ENCODE peak calls at places on chromosomes 6 and 20, in four cellular contexts. One of them, this sample, is unnamed.

GRCh38 chr6:47235964-47236760 is 73.5 kb downstream of the TNFRSF21 start:
- DNase-seq in GM06990: no peak
- DNase-seq in WTC11: no peak
- DNase-seq in neural crest cell: no peak
- DNase-seq in this sample: peak

GRCh38 chr20:2742934-2743559 is 50.5 kb downstream of the EBF4 start:
- DNase-seq in GM06990: no peak
- DNase-seq in WTC11: peak
- DNase-seq in neural crest cell: peak
- DNase-seq in this sample: peak

GRCh38 chr20:18057106-18057993 is at the start of gene OVOL2:
- DNase-seq in GM06990: no peak
- DNase-seq in WTC11: peak
- DNase-seq in neural crest cell: no peak
- DNase-seq in this sample: peak

GRCh38 chr6:56992703-56993102 is 37.8 kb downstream of the BEND6 start:
- DNase-seq in GM06990: no peak
- DNase-seq in WTC11: no peak
- DNase-seq in neural crest cell: no peak
- DNase-seq in this sample: no peak

GRCh38 chr6:39929733-39930461 is 4.4 kb downstream of the MOCS1 start:
- DNase-seq in GM06990: no peak
- DNase-seq in WTC11: no peak
- DNase-seq in neural crest cell: no peak
- DNase-seq in this sample: no peak

GRCh38 chr6:107862383-107862782 is 38.3 kb upstream of the SCML4 start:
- DNase-seq in GM06990: no peak
- DNase-seq in WTC11: no peak
- DNase-seq in neural crest cell: no peak
- DNase-seq in this sample: peak

GRCh38 chr6:131858765-131859490 is 51.1 kb downstream of the ENPP1 start:
- DNase-seq in GM06990: no peak
- DNase-seq in WTC11: no peak
- DNase-seq in neural crest cell: no peak
- DNase-seq in this sample: no peak

GRCh38 chr6:124913056-124913455 is 49.2 kb upstream of the RNF217 start:
- DNase-seq in GM06990: no peak
- DNase-seq in WTC11: no peak
- DNase-seq in neural crest cell: no peak
- DNase-seq in this sample: no peak

GRCh38 chr6:141682391-141682790 is 450.3 kb upstream of the GJE1 start:
- DNase-seq in GM06990: no peak
- DNase-seq in WTC11: no peak
- DNase-seq in neural crest cell: no peak
- DNase-seq in this sample: no peak

GRCh38 chr6:170271771-170272314 is 19.0 kb downstream of the DLL1 start:
- DNase-seq in GM06990: peak
- DNase-seq in WTC11: no peak
- DNase-seq in neural crest cell: no peak
- DNase-seq in this sample: no peak

GRCh38 chr6:98384766-98385165 is 449.6 kb upstream of the POU3F2 start:
- DNase-seq in GM06990: no peak
- DNase-seq in WTC11: no peak
- DNase-seq in neural crest cell: no peak
- DNase-seq in this sample: no peak

GRCh38 chr20:33399924-33400323 is 1.4 kb downstream of the CDK5RAP1 start:
- DNase-seq in GM06990: no peak
- DNase-seq in WTC11: no peak
- DNase-seq in neural crest cell: no peak
- DNase-seq in this sample: no peak

GRCh38 chr6:165737396-165737795 is 74.4 kb upstream of the PDE10A start:
- DNase-seq in GM06990: no peak
- DNase-seq in WTC11: no peak
- DNase-seq in neural crest cell: no peak
- DNase-seq in this sample: no peak

GRCh38 chr6:13243033-13243432 is 85.3 kb downstream of the TBC1D7 start:
- DNase-seq in GM06990: no peak
- DNase-seq in WTC11: no peak
- DNase-seq in neural crest cell: no peak
- DNase-seq in this sample: no peak

GRCh38 chr6:7108196-7108963 is 619 bp downstream of the RREB1 start:
- DNase-seq in GM06990: peak
- DNase-seq in WTC11: peak
- DNase-seq in neural crest cell: peak
- DNase-seq in this sample: peak

GRCh38 chr6:107386904-107387303 is 72.5 kb downstream of the PDSS2 start:
- DNase-seq in GM06990: no peak
- DNase-seq in WTC11: no peak
- DNase-seq in neural crest cell: no peak
- DNase-seq in this sample: no peak

GRCh38 chr6:125526007-125526720 is 223.3 kb upstream of the HEY2 start:
- DNase-seq in GM06990: no peak
- DNase-seq in WTC11: no peak
- DNase-seq in neural crest cell: no peak
- DNase-seq in this sample: no peak

GRCh38 chr20:33169176-33169794 is 1.3 kb downstream of the BPIFA2 start:
- DNase-seq in GM06990: no peak
- DNase-seq in WTC11: peak
- DNase-seq in neural crest cell: peak
- DNase-seq in this sample: no peak

GRCh38 chr6:138403324-138403800 is 661 bp upstream of the HEBP2 start:
- DNase-seq in GM06990: peak
- DNase-seq in WTC11: peak
- DNase-seq in neural crest cell: peak
- DNase-seq in this sample: peak

GRCh38 chr6:136230219-136230980 is 19.7 kb downstream of the MTFR2 start:
- DNase-seq in GM06990: no peak
- DNase-seq in WTC11: no peak
- DNase-seq in neural crest cell: no peak
- DNase-seq in this sample: no peak

GRCh38 chr20:41570552-41570951 is 47.6 kb downstream of the CHD6 start:
- DNase-seq in GM06990: no peak
- DNase-seq in WTC11: no peak
- DNase-seq in neural crest cell: no peak
- DNase-seq in this sample: no peak

GRCh38 chr6:28747083-28747630 is 176.6 kb downstream of the TRIM27 start:
- DNase-seq in GM06990: no peak
- DNase-seq in WTC11: no peak
- DNase-seq in neural crest cell: no peak
- DNase-seq in this sample: no peak

GRCh38 chr20:41360831-41361756 is 5.5 kb downstream of the EMILIN3 start:
- DNase-seq in GM06990: no peak
- DNase-seq in WTC11: no peak
- DNase-seq in neural crest cell: no peak
- DNase-seq in this sample: peak

GRCh38 chr6:75217203-75217602 is 11.3 kb upstream of the COL12A1 start:
- DNase-seq in GM06990: no peak
- DNase-seq in WTC11: no peak
- DNase-seq in neural crest cell: no peak
- DNase-seq in this sample: no peak

GRCh38 chr6:157381631-157382621 is 936 bp downstream of the ZDHHC14 start:
- DNase-seq in GM06990: peak
- DNase-seq in WTC11: peak
- DNase-seq in neural crest cell: peak
- DNase-seq in this sample: peak

GRCh38 chr20:37755665-37756064 is 61.8 kb downstream of the CTNNBL1 start:
- DNase-seq in GM06990: no peak
- DNase-seq in WTC11: no peak
- DNase-seq in neural crest cell: no peak
- DNase-seq in this sample: no peak

GRCh38 chr20:47389867-47390347 is 33.4 kb upstream of the ZMYND8 start:
- DNase-seq in GM06990: peak
- DNase-seq in WTC11: no peak
- DNase-seq in neural crest cell: no peak
- DNase-seq in this sample: no peak

GRCh38 chr6:147506704-147507114 is 1.8 kb upstream of the SAMD5 start:
- DNase-seq in GM06990: peak
- DNase-seq in WTC11: peak
- DNase-seq in neural crest cell: peak
- DNase-seq in this sample: peak

GRCh38 chr6:11824986-11825385 is 46.4 kb upstream of the ADTRP start:
- DNase-seq in GM06990: peak
- DNase-seq in WTC11: no peak
- DNase-seq in neural crest cell: no peak
- DNase-seq in this sample: no peak

GRCh38 chr6:141830530-141830929 is 302.2 kb upstream of the GJE1 start:
- DNase-seq in GM06990: no peak
- DNase-seq in WTC11: no peak
- DNase-seq in neural crest cell: no peak
- DNase-seq in this sample: no peak

GRCh38 chr6:166244353-166245045 is 63.7 kb downstream of the PRR18 start:
- DNase-seq in GM06990: no peak
- DNase-seq in WTC11: no peak
- DNase-seq in neural crest cell: no peak
- DNase-seq in this sample: no peak

GRCh38 chr20:31652917-31653385 is 15.2 kb downstream of the COX4I2 start:
- DNase-seq in GM06990: no peak
- DNase-seq in WTC11: no peak
- DNase-seq in neural crest cell: no peak
- DNase-seq in this sample: no peak

GRCh38 chr20:58024241-58024721 is 204.2 kb downstream of the ANKRD60 start:
- DNase-seq in GM06990: no peak
- DNase-seq in WTC11: no peak
- DNase-seq in neural crest cell: no peak
- DNase-seq in this sample: no peak

GRCh38 chr20:58026361-58026760 is 202.1 kb downstream of the ANKRD60 start:
- DNase-seq in GM06990: no peak
- DNase-seq in WTC11: no peak
- DNase-seq in neural crest cell: no peak
- DNase-seq in this sample: no peak

GRCh38 chr20:58025233-58025632 is 203.2 kb downstream of the ANKRD60 start:
- DNase-seq in GM06990: no peak
- DNase-seq in WTC11: no peak
- DNase-seq in neural crest cell: no peak
- DNase-seq in this sample: no peak

GRCh38 chr20:58023781-58024180 is 204.7 kb downstream of the ANKRD60 start:
- DNase-seq in GM06990: no peak
- DNase-seq in WTC11: no peak
- DNase-seq in neural crest cell: no peak
- DNase-seq in this sample: no peak

DNA sequence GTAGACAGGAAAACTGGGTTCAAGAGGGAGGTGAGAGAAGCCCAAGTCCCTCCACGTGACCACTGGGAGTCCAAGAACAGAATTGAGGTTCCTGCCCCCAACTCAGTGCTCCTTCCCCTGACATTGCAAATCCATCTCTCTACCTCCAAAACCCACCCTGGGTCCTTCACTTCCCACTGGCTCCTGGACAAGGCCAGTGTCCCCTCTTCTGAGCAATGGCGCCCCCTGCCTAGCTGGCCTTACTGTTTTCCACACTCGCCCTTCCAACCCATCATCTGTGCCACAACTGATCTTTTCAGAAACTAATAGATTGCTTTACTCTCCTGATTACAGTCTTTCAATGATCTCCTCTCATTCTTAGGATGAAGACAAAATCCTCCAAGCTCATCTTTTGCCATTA is 200.3 kb downstream of the ANKRD60 start:
- DNase-seq in GM06990: no peak
- DNase-seq in WTC11: peak
- DNase-seq in neural crest cell: no peak
- DNase-seq in this sample: no peak
- TF ChIP-seq CTCF in GM06990: no peak
- TF ChIP-seq CTCF in WTC11: peak
- TF ChIP-seq CTCF in neural crest cell: no peak
- TF ChIP-seq CTCF in this sample: no peak

GRCh38 chr6:32903952-32904351 is 36.9 kb downstream of the HLA-DMB start:
- DNase-seq in GM06990: no peak
- DNase-seq in WTC11: no peak
- DNase-seq in neural crest cell: no peak
- DNase-seq in this sample: no peak

GRCh38 chr6:32908897-32909296 is 31.9 kb downstream of the HLA-DMB start:
- DNase-seq in GM06990: no peak
- DNase-seq in WTC11: no peak
- DNase-seq in neural crest cell: no peak
- DNase-seq in this sample: no peak

GRCh38 chr6:32905078-32905477 is 35.8 kb downstream of the HLA-DMB start:
- DNase-seq in GM06990: no peak
- DNase-seq in WTC11: no peak
- DNase-seq in neural crest cell: no peak
- DNase-seq in this sample: no peak

GRCh38 chr6:32906539-32906938 is 34.3 kb downstream of the HLA-DMB start:
- DNase-seq in GM06990: no peak
- DNase-seq in WTC11: no peak
- DNase-seq in neural crest cell: no peak
- DNase-seq in this sample: no peak
- TF ChIP-seq CTCF in GM06990: no peak
- TF ChIP-seq CTCF in WTC11: no peak
- TF ChIP-seq CTCF in neural crest cell: no peak
- TF ChIP-seq CTCF in this sample: no peak

GRCh38 chr6:94071835-94072234 is 652.5 kb upstream of the EPHA7 start:
- DNase-seq in GM06990: no peak
- DNase-seq in WTC11: no peak
- DNase-seq in neural crest cell: no peak
- DNase-seq in this sample: no peak
- TF ChIP-seq CTCF in GM06990: no peak
- TF ChIP-seq CTCF in WTC11: no peak
- TF ChIP-seq CTCF in neural crest cell: peak
- TF ChIP-seq CTCF in this sample: no peak

DNA sequence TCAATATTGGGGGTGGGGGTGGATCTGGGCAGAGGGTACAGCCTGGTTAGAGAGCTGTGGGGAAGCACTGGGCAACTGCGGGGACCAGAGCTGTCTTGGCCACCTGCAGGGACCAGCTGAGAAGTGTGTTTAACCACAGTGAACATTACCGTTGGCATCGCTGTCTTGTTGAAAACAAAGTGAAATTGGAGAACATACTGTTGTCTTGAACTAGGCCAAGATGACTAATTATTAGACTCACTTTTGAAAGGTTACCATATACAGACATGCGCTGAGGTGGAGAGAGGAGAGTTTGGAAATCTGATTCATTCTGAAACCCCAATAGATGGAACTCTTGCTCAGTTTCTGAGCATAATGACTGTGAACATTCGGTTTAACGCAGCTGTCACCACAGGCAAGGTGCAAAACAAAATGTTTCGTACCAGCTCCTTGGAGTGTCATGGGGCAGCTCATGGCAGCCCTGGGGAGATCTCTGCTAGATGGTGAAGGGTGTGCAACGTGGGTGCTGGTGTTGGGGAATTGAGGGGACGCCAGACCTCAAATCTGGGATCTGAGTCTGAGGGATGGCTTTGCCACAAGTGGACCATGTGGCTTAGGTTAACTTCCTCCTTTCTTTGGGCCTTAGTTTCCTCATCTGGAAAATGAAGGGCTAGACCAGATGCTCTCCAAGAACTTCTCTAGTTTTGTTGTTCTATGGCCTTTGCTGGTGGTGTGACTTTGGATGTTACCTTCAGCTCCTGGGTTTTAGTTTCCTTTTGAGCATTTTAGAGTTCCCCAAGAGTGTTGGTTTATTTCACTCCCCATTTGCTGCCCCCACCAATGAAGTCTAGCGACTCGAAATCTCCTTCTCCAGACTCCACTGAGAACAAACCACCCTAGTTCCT is 24.6 kb upstream of the GTSF1L start:
- DNase-seq in GM06990: peak
- DNase-seq in WTC11: no peak
- DNase-seq in neural crest cell: no peak
- DNase-seq in this sample: no peak
- TF ChIP-seq CTCF in GM06990: no peak
- TF ChIP-seq CTCF in WTC11: no peak
- TF ChIP-seq CTCF in neural crest cell: no peak
- TF ChIP-seq CTCF in this sample: no peak